ENCODE peak calls at places on chromosomes 1 and 21, in six cellular contexts. One of them, this sample, is unnamed.

GRCh38 chr1:94925561-94926364 is 1.1 kb downstream of the CNN3 start:
- DNase-seq in effector memory CD4-positive, alpha-beta T cell: no peak
- DNase-seq in fibroblast of lung: peak; percentile 97
- DNase-seq in IMR-90: peak; percentile 87
- DNase-seq in Karpas-422: peak; percentile 70
- DNase-seq in gastrocnemius medialis: peak; percentile 42
- DNase-seq in this sample: peak; percentile 64

GRCh38 chr1:9315411-9316079 is 22.9 kb downstream of the SPSB1 start:
- DNase-seq in effector memory CD4-positive, alpha-beta T cell: no peak
- DNase-seq in fibroblast of lung: peak; percentile 89
- DNase-seq in IMR-90: peak; percentile 91
- DNase-seq in Karpas-422: no peak
- DNase-seq in gastrocnemius medialis: no peak
- DNase-seq in this sample: no peak

GRCh38 chr1:213394837-213395236 is 343.8 kb downstream of the RPS6KC1 start:
- DNase-seq in effector memory CD4-positive, alpha-beta T cell: no peak
- DNase-seq in fibroblast of lung: no peak
- DNase-seq in IMR-90: no peak
- DNase-seq in Karpas-422: no peak
- DNase-seq in gastrocnemius medialis: no peak
- DNase-seq in this sample: no peak

GRCh38 chr1:39398278-39399010 is 93.0 kb upstream of the BMP8A start:
- DNase-seq in effector memory CD4-positive, alpha-beta T cell: peak; percentile 21
- DNase-seq in fibroblast of lung: peak; percentile 100
- DNase-seq in IMR-90: peak; percentile 98
- DNase-seq in Karpas-422: no peak
- DNase-seq in gastrocnemius medialis: peak; percentile 55
- DNase-seq in this sample: no peak

GRCh38 chr1:43034778-43035177 is 76.1 kb upstream of the SLC2A1 start:
- DNase-seq in effector memory CD4-positive, alpha-beta T cell: no peak
- DNase-seq in fibroblast of lung: no peak
- DNase-seq in IMR-90: no peak
- DNase-seq in Karpas-422: no peak
- DNase-seq in gastrocnemius medialis: no peak
- DNase-seq in this sample: no peak

GRCh38 chr1:226628624-226629155 is 80.1 kb downstream of the STUM start:
- DNase-seq in effector memory CD4-positive, alpha-beta T cell: no peak
- DNase-seq in fibroblast of lung: no peak
- DNase-seq in IMR-90: no peak
- DNase-seq in Karpas-422: peak; percentile 46
- DNase-seq in gastrocnemius medialis: no peak
- DNase-seq in this sample: no peak

GRCh38 chr1:17494114-17494729 is 45.3 kb upstream of the ARHGEF10L start:
- DNase-seq in effector memory CD4-positive, alpha-beta T cell: peak; percentile 12
- DNase-seq in fibroblast of lung: peak; percentile 60
- DNase-seq in IMR-90: peak; percentile 69
- DNase-seq in Karpas-422: peak; percentile 86
- DNase-seq in gastrocnemius medialis: peak; percentile 48
- DNase-seq in this sample: peak; percentile 66

GRCh38 chr1:199046618-199047017 is 407.8 kb downstream of the PTPRC start:
- DNase-seq in effector memory CD4-positive, alpha-beta T cell: no peak
- DNase-seq in fibroblast of lung: no peak
- DNase-seq in IMR-90: no peak
- DNase-seq in Karpas-422: no peak
- DNase-seq in gastrocnemius medialis: no peak
- DNase-seq in this sample: no peak

GRCh38 chr1:60970081-60970509 is 112.3 kb upstream of the NFIA start:
- DNase-seq in effector memory CD4-positive, alpha-beta T cell: no peak
- DNase-seq in fibroblast of lung: peak; percentile 41
- DNase-seq in IMR-90: peak; percentile 23
- DNase-seq in Karpas-422: peak; percentile 56
- DNase-seq in gastrocnemius medialis: no peak
- DNase-seq in this sample: no peak

GRCh38 chr1:66733348-66734017 is 18.8 kb upstream of the DYNLT5 start:
- DNase-seq in effector memory CD4-positive, alpha-beta T cell: no peak
- DNase-seq in fibroblast of lung: peak; percentile 62
- DNase-seq in IMR-90: no peak
- DNase-seq in Karpas-422: peak; percentile 43
- DNase-seq in gastrocnemius medialis: no peak
- DNase-seq in this sample: no peak

GRCh38 chr1:176931526-176931925 is 233.0 kb downstream of the ASTN1 start:
- DNase-seq in effector memory CD4-positive, alpha-beta T cell: no peak
- DNase-seq in fibroblast of lung: no peak
- DNase-seq in IMR-90: no peak
- DNase-seq in Karpas-422: no peak
- DNase-seq in gastrocnemius medialis: no peak
- DNase-seq in this sample: no peak

GRCh38 chr1:27858072-27858948 is 14.0 kb upstream of the THEMIS2 start:
- DNase-seq in effector memory CD4-positive, alpha-beta T cell: peak; percentile 66
- DNase-seq in fibroblast of lung: peak; percentile 68
- DNase-seq in IMR-90: peak; percentile 77
- DNase-seq in Karpas-422: peak; percentile 94
- DNase-seq in gastrocnemius medialis: peak; percentile 81
- DNase-seq in this sample: peak; percentile 77

GRCh38 chr1:82632164-82632563 is 831.4 kb downstream of the ADGRL2 start:
- DNase-seq in effector memory CD4-positive, alpha-beta T cell: no peak
- DNase-seq in fibroblast of lung: peak; percentile 62
- DNase-seq in IMR-90: no peak
- DNase-seq in Karpas-422: no peak
- DNase-seq in gastrocnemius medialis: no peak
- DNase-seq in this sample: no peak

GRCh38 chr1:109371271-109371739 is 26.4 kb downstream of the SORT1 start:
- DNase-seq in effector memory CD4-positive, alpha-beta T cell: no peak
- DNase-seq in fibroblast of lung: peak; percentile 81
- DNase-seq in IMR-90: peak; percentile 65
- DNase-seq in Karpas-422: no peak
- DNase-seq in gastrocnemius medialis: peak; percentile 73
- DNase-seq in this sample: no peak

GRCh38 chr1:23436520-23437354 is 12.2 kb upstream of the TCEA3 start:
- DNase-seq in effector memory CD4-positive, alpha-beta T cell: peak; percentile 19
- DNase-seq in fibroblast of lung: no peak
- DNase-seq in IMR-90: no peak
- DNase-seq in Karpas-422: peak; percentile 54
- DNase-seq in gastrocnemius medialis: no peak
- DNase-seq in this sample: no peak

GRCh38 chr1:202802998-202803932 is 5.0 kb downstream of the KDM5B start:
- DNase-seq in effector memory CD4-positive, alpha-beta T cell: no peak
- DNase-seq in fibroblast of lung: peak; percentile 37
- DNase-seq in IMR-90: peak; percentile 57
- DNase-seq in Karpas-422: no peak
- DNase-seq in gastrocnemius medialis: no peak
- DNase-seq in this sample: no peak

GRCh38 chr1:26961826-26962225 is 1.6 kb upstream of the KDF1 start:
- DNase-seq in effector memory CD4-positive, alpha-beta T cell: no peak
- DNase-seq in fibroblast of lung: peak; percentile 87
- DNase-seq in IMR-90: peak; percentile 98
- DNase-seq in Karpas-422: no peak
- DNase-seq in gastrocnemius medialis: no peak
- DNase-seq in this sample: no peak

GRCh38 chr1:90476994-90477393 is 240.1 kb downstream of the BARHL2 start:
- DNase-seq in effector memory CD4-positive, alpha-beta T cell: no peak
- DNase-seq in fibroblast of lung: no peak
- DNase-seq in IMR-90: no peak
- DNase-seq in Karpas-422: no peak
- DNase-seq in gastrocnemius medialis: no peak
- DNase-seq in this sample: no peak

GRCh38 chr1:34478460-34479076 is 276.3 kb upstream of the GJB5 start:
- DNase-seq in effector memory CD4-positive, alpha-beta T cell: no peak
- DNase-seq in fibroblast of lung: no peak
- DNase-seq in IMR-90: no peak
- DNase-seq in Karpas-422: no peak
- DNase-seq in gastrocnemius medialis: no peak
- DNase-seq in this sample: no peak

GRCh38 chr1:244862354-244862698 is 2.0 kb downstream of the HNRNPU start:
- DNase-seq in effector memory CD4-positive, alpha-beta T cell: no peak
- DNase-seq in fibroblast of lung: no peak
- DNase-seq in IMR-90: no peak
- DNase-seq in Karpas-422: peak; percentile 64
- DNase-seq in gastrocnemius medialis: no peak
- DNase-seq in this sample: no peak

GRCh38 chr1:11668516-11668915 is 4.5 kb downstream of the FBXO6 start:
- DNase-seq in effector memory CD4-positive, alpha-beta T cell: no peak
- DNase-seq in fibroblast of lung: no peak
- DNase-seq in IMR-90: no peak
- DNase-seq in Karpas-422: no peak
- DNase-seq in gastrocnemius medialis: no peak
- DNase-seq in this sample: no peak

GRCh38 chr1:226778657-226779058 is 39.6 kb upstream of the ITPKB start:
- DNase-seq in effector memory CD4-positive, alpha-beta T cell: no peak
- DNase-seq in fibroblast of lung: peak; percentile 98
- DNase-seq in IMR-90: peak; percentile 88
- DNase-seq in Karpas-422: no peak
- DNase-seq in gastrocnemius medialis: no peak
- DNase-seq in this sample: no peak

GRCh38 chr21:45073301-45074047 is 906 bp upstream of the ADARB1 start:
- DNase-seq in effector memory CD4-positive, alpha-beta T cell: no peak
- DNase-seq in fibroblast of lung: no peak
- DNase-seq in IMR-90: peak; percentile 44
- DNase-seq in Karpas-422: no peak
- DNase-seq in gastrocnemius medialis: no peak
- DNase-seq in this sample: peak; percentile 58

GRCh38 chr1:29134695-29135028 is 11.0 kb upstream of the TMEM200B start:
- DNase-seq in effector memory CD4-positive, alpha-beta T cell: no peak
- DNase-seq in fibroblast of lung: no peak
- DNase-seq in IMR-90: no peak
- DNase-seq in Karpas-422: no peak
- DNase-seq in gastrocnemius medialis: no peak
- DNase-seq in this sample: no peak

GRCh38 chr1:68329096-68329835 is 96.9 kb upstream of the WLS start:
- DNase-seq in effector memory CD4-positive, alpha-beta T cell: no peak
- DNase-seq in fibroblast of lung: peak; percentile 25
- DNase-seq in IMR-90: no peak
- DNase-seq in Karpas-422: no peak
- DNase-seq in gastrocnemius medialis: no peak
- DNase-seq in this sample: no peak

GRCh38 chr1:225651376-225651871 is 1.5 kb downstream of the ENAH start:
- DNase-seq in effector memory CD4-positive, alpha-beta T cell: no peak
- DNase-seq in fibroblast of lung: peak; percentile 58
- DNase-seq in IMR-90: peak; percentile 51
- DNase-seq in Karpas-422: no peak
- DNase-seq in gastrocnemius medialis: no peak
- DNase-seq in this sample: no peak

GRCh38 chr1:92410706-92411105 is 76.0 kb downstream of the GFI1 start:
- DNase-seq in effector memory CD4-positive, alpha-beta T cell: peak; percentile 5
- DNase-seq in fibroblast of lung: no peak
- DNase-seq in IMR-90: no peak
- DNase-seq in Karpas-422: no peak
- DNase-seq in gastrocnemius medialis: no peak
- DNase-seq in this sample: no peak

GRCh38 chr1:2821373-2821955 is 20.0 kb upstream of the TTC34 start:
- DNase-seq in effector memory CD4-positive, alpha-beta T cell: no peak
- DNase-seq in fibroblast of lung: no peak
- DNase-seq in IMR-90: no peak
- DNase-seq in Karpas-422: no peak
- DNase-seq in gastrocnemius medialis: no peak
- DNase-seq in this sample: no peak

GRCh38 chr1:2819429-2819828 is 17.9 kb upstream of the TTC34 start:
- DNase-seq in effector memory CD4-positive, alpha-beta T cell: no peak
- DNase-seq in fibroblast of lung: no peak
- DNase-seq in IMR-90: no peak
- DNase-seq in Karpas-422: no peak
- DNase-seq in gastrocnemius medialis: no peak
- DNase-seq in this sample: no peak

GRCh38 chr1:2819831-2820730 is 18.6 kb upstream of the TTC34 start:
- DNase-seq in effector memory CD4-positive, alpha-beta T cell: no peak
- DNase-seq in fibroblast of lung: no peak
- DNase-seq in IMR-90: no peak
- DNase-seq in Karpas-422: no peak
- DNase-seq in gastrocnemius medialis: no peak
- DNase-seq in this sample: no peak

GRCh38 chr1:2821970-2822620 is 20.6 kb upstream of the TTC34 start:
- DNase-seq in effector memory CD4-positive, alpha-beta T cell: no peak
- DNase-seq in fibroblast of lung: no peak
- DNase-seq in IMR-90: no peak
- DNase-seq in Karpas-422: peak; percentile 62
- DNase-seq in gastrocnemius medialis: no peak
- DNase-seq in this sample: peak; percentile 41

GRCh38 chr1:2820731-2821372 is 19.4 kb upstream of the TTC34 start:
- DNase-seq in effector memory CD4-positive, alpha-beta T cell: no peak
- DNase-seq in fibroblast of lung: no peak
- DNase-seq in IMR-90: no peak
- DNase-seq in Karpas-422: no peak
- DNase-seq in gastrocnemius medialis: no peak
- DNase-seq in this sample: no peak
- H3K9me3 ChIP-seq in effector memory CD4-positive, alpha-beta T cell: no peaks in the 10 kb centered on the region
- H3K9me3 ChIP-seq in fibroblast of lung: no peaks in the 10 kb centered on the region
- H3K9me3 ChIP-seq in IMR-90: peaks cover 62% of the 10 kb centered on the region
- H3K9me3 ChIP-seq in Karpas-422: no peaks in the 10 kb centered on the region
- H3K9me3 ChIP-seq in gastrocnemius medialis: no peaks in the 10 kb centered on the region
- H3K9me3 ChIP-seq in this sample: no peaks in the 10 kb centered on the region

DNA sequence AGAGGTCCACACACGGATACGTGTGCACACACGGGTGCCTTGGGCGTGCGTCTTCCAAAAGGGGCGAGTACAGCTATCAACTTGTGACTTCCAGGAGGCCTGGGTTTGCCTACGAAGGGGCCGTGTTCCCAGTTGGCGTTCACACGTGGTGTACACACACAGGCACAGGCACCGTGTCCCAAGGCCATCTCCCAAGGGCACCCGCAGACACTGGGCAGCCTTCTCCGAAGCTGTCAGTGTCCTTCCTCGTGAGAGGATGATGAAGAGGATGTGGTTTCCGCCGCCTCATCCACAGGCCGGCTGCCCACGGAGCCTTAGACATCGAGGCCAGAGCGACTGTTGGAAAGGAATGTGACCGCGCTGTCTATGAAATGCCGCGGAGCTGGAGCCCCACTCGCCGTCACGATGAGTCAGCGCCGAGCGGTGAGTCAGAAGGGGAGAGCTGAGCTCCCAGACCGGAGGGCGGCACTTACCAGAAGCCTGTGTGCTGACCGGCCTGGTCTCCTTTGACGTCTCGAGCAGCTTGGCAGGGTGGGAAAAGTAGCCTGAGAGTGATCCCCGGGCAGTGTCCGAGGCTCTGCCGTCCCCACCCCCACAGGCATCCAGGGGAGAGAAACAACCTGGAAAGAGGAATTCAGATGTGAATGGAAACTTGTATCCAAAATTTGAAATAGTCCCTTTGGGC is 141.4 kb upstream of the ARHGEF16 start:
- DNase-seq in effector memory CD4-positive, alpha-beta T cell: no peak
- DNase-seq in fibroblast of lung: peak; percentile 100
- DNase-seq in IMR-90: peak; percentile 99
- DNase-seq in Karpas-422: no peak
- DNase-seq in gastrocnemius medialis: peak; percentile 79
- DNase-seq in this sample: peak; percentile 70
- H3K4me3 ChIP-seq in effector memory CD4-positive, alpha-beta T cell: no peak overlapping the region
- H3K4me3 ChIP-seq in fibroblast of lung: no peak overlapping the region
- H3K4me3 ChIP-seq in IMR-90: no peak overlapping the region
- H3K4me3 ChIP-seq in Karpas-422: no peak overlapping the region
- H3K4me3 ChIP-seq in gastrocnemius medialis: peak overlapping the region; percentile 41
- H3K4me3 ChIP-seq in this sample: no peak overlapping the region

GRCh38 chr1:228036701-228037231 is 30.0 kb downstream of the WNT3A start:
- DNase-seq in effector memory CD4-positive, alpha-beta T cell: no peak
- DNase-seq in fibroblast of lung: no peak
- DNase-seq in IMR-90: no peak
- DNase-seq in Karpas-422: no peak
- DNase-seq in gastrocnemius medialis: no peak
- DNase-seq in this sample: no peak
- H3K27me3 ChIP-seq in effector memory CD4-positive, alpha-beta T cell: peaks cover 15% of the 10 kb centered on the region
- H3K27me3 ChIP-seq in fibroblast of lung: peaks cover 8% of the 10 kb centered on the region
- H3K27me3 ChIP-seq in IMR-90: peaks cover 42% of the 10 kb centered on the region
- H3K27me3 ChIP-seq in Karpas-422: no peaks in the 10 kb centered on the region
- H3K27me3 ChIP-seq in gastrocnemius medialis: peaks cover 31% of the 10 kb centered on the region
- H3K27me3 ChIP-seq in this sample: no peaks in the 10 kb centered on the region

GRCh38 chr21:20814090-20814489 is 184.1 kb upstream of the NCAM2 start:
- DNase-seq in effector memory CD4-positive, alpha-beta T cell: no peak
- DNase-seq in fibroblast of lung: no peak
- DNase-seq in IMR-90: no peak
- DNase-seq in Karpas-422: no peak
- DNase-seq in gastrocnemius medialis: no peak
- DNase-seq in this sample: no peak

GRCh38 chr21:20811702-20812101 is 186.5 kb upstream of the NCAM2 start:
- DNase-seq in effector memory CD4-positive, alpha-beta T cell: no peak
- DNase-seq in fibroblast of lung: no peak
- DNase-seq in IMR-90: no peak
- DNase-seq in Karpas-422: no peak
- DNase-seq in gastrocnemius medialis: no peak
- DNase-seq in this sample: no peak
- H3K9me3 ChIP-seq in effector memory CD4-positive, alpha-beta T cell: no peaks in the 10 kb centered on the region
- H3K9me3 ChIP-seq in fibroblast of lung: no peaks in the 10 kb centered on the region
- H3K9me3 ChIP-seq in IMR-90: peaks cover 13% of the 10 kb centered on the region
- H3K9me3 ChIP-seq in Karpas-422: no peaks in the 10 kb centered on the region
- H3K9me3 ChIP-seq in gastrocnemius medialis: no peaks in the 10 kb centered on the region
- H3K9me3 ChIP-seq in this sample: no peaks in the 10 kb centered on the region